ENCODE peak calls at places on chromosomes 11 and 22, in six cellular contexts. F is kidney, X is psoas muscle, D is colonic mucosa, L is GM23248, Z is esophagus squamous epithelium. G is an unnamed sample. For H3K9me3 and H3K4me1, the result is how much of the 10 kb centered on the place peaks cover.

GRCh38 chr11:55942785-55943392 is 6.7 kb upstream of the OR5I1 start:
- DNase-seq in F (no peak), D (no peak), L (peak), Z (no peak), X (no peak), G (no peak)

GRCh38 chr11:75204012-75204674 is 36.4 kb upstream of the TPBGL start:
- DNase-seq in Z (no peak), L (no peak), F (no peak), X (no peak), D (no peak), G (no peak)

GRCh38 chr22:37515902-37516301 is 3.3 kb downstream of the CARD10 start:
- DNase-seq in F (peak), L (no peak), X (no peak), Z (no peak), D (no peak), G (no peak)

GRCh38 chr11:27088353-27088752 is 47.7 kb downstream of the BBOX1 start:
- DNase-seq in D (no peak), Z (no peak), L (no peak), X (no peak), F (no peak), G (no peak)

GRCh38 chr11:64814712-64815187 is 4.4 kb upstream of the MEN1 start:
- DNase-seq in F (no peak), Z (no peak), L (no peak), D (no peak), X (no peak), G (no peak)

GRCh38 chr11:118370774-118371173 is 11.4 kb downstream of the UBE4A start:
- DNase-seq in Z (no peak), D (no peak), F (no peak), L (no peak), X (no peak), G (no peak)

GRCh38 chr11:119727523-119728081 is 1.4 kb downstream of the NECTIN1 start:
- DNase-seq in D (peak), X (peak), L (peak), F (no peak), Z (no peak), G (peak)

GRCh38 chr11:3627291-3627690 is 14.5 kb downstream of the ART5 start:
- DNase-seq in X (peak), D (no peak), F (no peak), L (peak), Z (no peak), G (no peak)

GRCh38 chr11:110128161-110128560 is 35.0 kb downstream of the ZC3H12C start:
- DNase-seq in L (peak), D (no peak), F (no peak), Z (no peak), X (no peak), G (no peak)

GRCh38 chr11:122863704-122864326 is 18.7 kb upstream of the JHY start:
- DNase-seq in X (no peak), D (peak), Z (no peak), F (no peak), L (peak), G (peak)

GRCh38 chr11:23765862-23766261 is 731.0 kb upstream of the LUZP2 start:
- DNase-seq in F (no peak), D (no peak), X (no peak), L (peak), Z (no peak), G (no peak)

GRCh38 chr11:58731819-58732218 is at the start of gene GLYAT:
- DNase-seq in F (no peak), L (no peak), D (no peak), X (no peak), Z (no peak), G (peak)

GRCh38 chr11:58730507-58731089 is 1.1 kb downstream of the GLYAT start:
- DNase-seq in Z (no peak), X (no peak), F (no peak), L (no peak), D (no peak), G (no peak)

GRCh38 chr11:58726594-58727414 is 4.9 kb downstream of the GLYAT start:
- DNase-seq in X (no peak), Z (no peak), D (no peak), F (no peak), L (no peak), G (no peak)

GRCh38 chr11:58727415-58727797 is 4.3 kb downstream of the GLYAT start:
- DNase-seq in X (no peak), Z (no peak), D (no peak), F (no peak), L (no peak), G (no peak)
- H3K9me3 ChIP-seq in X (under half), Z (under half), D (under half), F (under half), L (under half), G (under half)

DNA sequence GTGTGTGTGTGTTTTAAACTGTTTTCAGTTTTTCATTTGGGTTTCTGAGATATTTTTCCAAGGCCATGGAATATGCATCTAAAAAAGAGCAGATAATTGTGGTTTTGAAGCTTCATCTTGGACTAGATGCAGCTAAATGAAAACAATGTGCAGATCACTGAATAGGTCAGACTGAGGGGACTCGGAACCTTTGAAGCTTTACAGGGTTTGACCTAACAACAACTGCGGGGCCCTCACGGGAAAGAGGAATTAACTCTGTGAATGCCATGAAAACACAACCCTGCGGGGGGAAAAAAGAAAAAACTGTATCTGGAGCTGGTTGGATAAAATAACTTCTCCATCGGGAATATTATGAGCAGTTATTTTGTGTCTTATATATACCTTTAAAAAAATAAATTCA is 76.6 kb downstream of the YAP1 start:
- DNase-seq in X (no peak), F (no peak), L (peak), D (no peak), Z (no peak), G (no peak)
- H3K4me1 ChIP-seq in X (under half), F (under half), L (under half), D (under half), Z (under half), G (under half)

GRCh38 chr11:129141748-129142475 is 50.2 kb downstream of the ARHGAP32 start:
- DNase-seq in X (no peak), F (no peak), D (no peak), L (peak), Z (no peak), G (no peak)

GRCh38 chr11:129146196-129146595 is 45.9 kb downstream of the ARHGAP32 start:
- DNase-seq in X (no peak), F (no peak), Z (no peak), L (peak), D (no peak), G (no peak)

GRCh38 chr11:129145276-129145675 is 46.8 kb downstream of the ARHGAP32 start:
- DNase-seq in F (no peak), X (no peak), Z (no peak), L (no peak), D (no peak), G (no peak)

GRCh38 chr11:129144256-129144655 is 47.9 kb downstream of the ARHGAP32 start:
- DNase-seq in D (no peak), Z (no peak), F (no peak), L (no peak), X (no peak), G (no peak)

DNA sequence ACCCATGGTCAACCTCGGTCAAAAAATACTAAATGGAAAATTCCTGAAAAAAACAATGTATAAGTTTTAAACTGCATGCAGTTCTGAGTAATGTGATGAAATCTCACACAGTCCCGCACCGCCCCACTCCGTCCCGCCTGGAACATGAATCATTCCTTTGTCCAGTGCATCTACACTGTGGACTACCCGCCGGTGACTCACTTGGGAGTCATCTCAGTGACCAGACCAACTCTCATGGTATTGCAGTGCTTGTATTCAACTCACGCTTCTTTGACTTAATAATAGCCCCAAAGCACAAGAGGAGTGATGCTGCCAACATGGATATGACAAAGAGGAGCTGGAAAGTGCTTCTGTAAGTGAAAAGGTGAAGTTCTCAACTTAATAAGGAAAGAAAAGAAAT is 48.8 kb downstream of the ARHGAP32 start:
- DNase-seq in F (peak), D (peak), Z (no peak), L (peak), X (peak), G (peak)
- H3K27ac ChIP-seq in F (no peak), D (no peak), Z (peak), L (peak), X (no peak), G (no peak)

GRCh38 chr11:103294516-103294915 is 185.3 kb downstream of the DYNC2H1 start:
- DNase-seq in L (no peak), X (no peak), F (no peak), Z (no peak), D (no peak), G (no peak)
- H3K9me3 ChIP-seq in L (under half), X (under half), F (under half), Z (under half), D (under half), G (under half)

GRCh38 chr11:617912-618682 is 2.3 kb upstream of the IRF7 start:
- DNase-seq in D (no peak), F (no peak), L (no peak), Z (no peak), X (no peak), G (no peak)

GRCh38 chr11:614583-615452 is 932 bp downstream of the IRF7 start:
- DNase-seq in X (peak), L (peak), D (no peak), F (peak), Z (no peak), G (peak)

GRCh38 chr11:617248-617911 is 1.6 kb upstream of the IRF7 start:
- DNase-seq in X (no peak), F (peak), L (no peak), Z (no peak), D (no peak), G (no peak)

GRCh38 chr11:615453-616319 is at the start of gene IRF7:
- DNase-seq in X (peak), Z (peak), L (peak), F (peak), D (peak), G (peak)

DNA sequence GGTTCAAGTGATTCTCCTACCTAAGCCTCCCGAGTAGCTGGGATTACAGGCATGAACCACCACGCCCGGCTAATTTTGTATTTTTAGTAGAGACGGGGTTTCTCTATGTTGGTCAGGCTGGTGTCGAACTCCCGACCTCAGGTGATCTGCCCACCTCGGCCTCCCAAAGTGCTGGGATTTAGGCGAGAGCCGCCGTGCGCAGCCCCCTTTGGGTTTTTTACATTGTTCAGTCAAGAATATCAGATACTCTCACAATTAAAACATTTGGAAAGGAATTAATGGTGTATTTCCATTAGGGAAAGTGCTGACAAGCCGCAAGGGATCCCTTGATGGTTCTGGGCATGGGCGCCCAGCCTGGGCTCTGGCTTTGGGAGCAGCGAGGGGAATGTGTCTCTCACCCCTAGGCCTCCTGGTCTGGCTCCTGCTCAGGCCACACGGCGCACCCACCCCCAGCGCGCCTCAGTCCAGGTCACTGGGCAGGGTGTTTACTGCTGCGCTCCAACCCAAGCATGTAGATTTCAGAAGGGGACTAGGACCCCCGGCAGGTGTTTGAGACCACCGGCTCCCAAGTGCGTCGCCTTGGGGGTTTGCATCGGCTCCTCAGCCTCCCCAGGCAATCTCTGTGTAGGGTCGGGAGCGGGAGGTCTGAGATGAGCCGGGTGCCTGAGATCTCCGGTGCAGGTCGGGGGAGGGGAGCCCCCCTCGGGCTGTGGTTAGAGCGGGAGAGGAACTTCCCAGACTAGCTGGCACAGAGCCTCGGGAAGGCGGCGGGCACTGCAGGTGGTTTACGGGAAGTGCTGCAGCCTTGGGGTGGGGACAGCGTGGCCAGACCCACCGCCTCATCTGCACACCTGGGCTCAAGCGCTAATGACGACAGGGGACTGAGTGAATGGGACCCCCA is 820 bp upstream of the IRF7 start:
- DNase-seq in F (peak), X (no peak), D (no peak), Z (no peak), L (no peak), G (no peak)
- H3K4me1 ChIP-seq in F (under half), X (under half), D (under half), Z (under half), L (under half), G (under half)

G was measured in thyroid gland.